ENCODE peak calls at places on chromosome 1, in nine cellular contexts. D, E, H, C, F, B, K, X and G are unnamed samples.

GRCh38 chr1:114384922-114385321 is 126.1 kb downstream of the TRIM33 start:
- DNase-seq in X (no peak), F (no peak), C (no peak), E (no peak), D (no peak), K (no peak), H (no peak), B (no peak), G (no peak)

GRCh38 chr1:71043061-71043460 is 4.6 kb downstream of the PTGER3 start:
- DNase-seq in F (no peak), E (no peak), C (no peak), B (no peak), D (no peak), H (no peak), K (no peak), X (no peak), G (no peak)

GRCh38 chr1:56551691-56552090 is 27.7 kb downstream of the PLPP3 start:
- DNase-seq in C (no peak), X (no peak), K (no peak), B (no peak), F (no peak), E (no peak), H (no peak), D (no peak), G (no peak)

GRCh38 chr1:159172599-159173291 is 1.3 kb downstream of the CADM3 start:
- DNase-seq in B (no peak), X (no peak), C (no peak), K (no peak), H (no peak), E (no peak), D (no peak), F (peak; percentile 47), G (peak; percentile 57)

GRCh38 chr1:11485191-11485590 is 6.2 kb downstream of the DISP3 start:
- DNase-seq in K (no peak), B (no peak), C (no peak), E (no peak), H (no peak), F (no peak), D (no peak), X (no peak), G (no peak)

GRCh38 chr1:231951399-231951798 is 324.8 kb downstream of the DISC1 start:
- DNase-seq in F (no peak), C (no peak), D (no peak), X (no peak), E (no peak), B (no peak), K (no peak), H (no peak), G (no peak)

GRCh38 chr1:91741906-91742305 is 144.0 kb downstream of the TGFBR3 start:
- DNase-seq in B (no peak), K (no peak), X (no peak), C (no peak), D (no peak), F (no peak), E (no peak), H (no peak), G (no peak)

GRCh38 chr1:171107257-171107940 is 16.7 kb downstream of the FMO3 start:
- DNase-seq in K (no peak), X (no peak), B (no peak), E (no peak), D (no peak), F (no peak), H (no peak), C (no peak), G (no peak)

GRCh38 chr1:236103646-236104218 is 38.6 kb upstream of the GPR137B start:
- DNase-seq in C (peak; percentile 59), B (peak; percentile 81), F (no peak), D (no peak), K (peak; percentile 11), E (peak; percentile 24), X (peak; percentile 53), H (no peak), G (peak; percentile 47)

GRCh38 chr1:87953732-87954344 is 625.2 kb downstream of the LMO4 start:
- DNase-seq in X (peak; percentile 45), B (peak; percentile 17), K (peak; percentile 6), H (peak; percentile 12), C (peak; percentile 59), E (peak; percentile 20), F (no peak), D (no peak), G (peak; percentile 38)